ENCODE peak calls at places on chromosome 14, in seven cellular contexts. One of them, this sample, is unnamed.

GRCh38 chr14:22536853-22537338 is 52.1 kb downstream of the DAD1 start:
- DNase-seq in H9: no peak
- DNase-seq in trophoblast cell: peak
- DNase-seq in neuronal stem cell: no peak
- DNase-seq in H1: no peak
- DNase-seq in mesenchymal stem cell: peak
- DNase-seq in IMR-90: peak
- DNase-seq in this sample: peak

GRCh38 chr14:51562816-51563215 is 88.9 kb upstream of the FRMD6 start:
- DNase-seq in H9: no peak
- DNase-seq in H1: no peak
- DNase-seq in trophoblast cell: peak
- DNase-seq in neuronal stem cell: no peak
- DNase-seq in IMR-90: peak
- DNase-seq in mesenchymal stem cell: peak
- DNase-seq in this sample: no peak

GRCh38 chr14:90671382-90671781 is 144.8 kb downstream of the TTC7B start:
- DNase-seq in H1: no peak
- DNase-seq in trophoblast cell: no peak
- DNase-seq in neuronal stem cell: no peak
- DNase-seq in mesenchymal stem cell: no peak
- DNase-seq in IMR-90: no peak
- DNase-seq in H9: no peak
- DNase-seq in this sample: no peak

GRCh38 chr14:103460415-103460814 is 62.2 kb downstream of the CKB start:
- DNase-seq in trophoblast cell: no peak
- DNase-seq in H9: no peak
- DNase-seq in H1: no peak
- DNase-seq in IMR-90: no peak
- DNase-seq in mesenchymal stem cell: no peak
- DNase-seq in neuronal stem cell: no peak
- DNase-seq in this sample: no peak

GRCh38 chr14:74825008-74825407 is 50.9 kb downstream of the PROX2 start:
- DNase-seq in mesenchymal stem cell: peak
- DNase-seq in IMR-90: peak
- DNase-seq in trophoblast cell: no peak
- DNase-seq in H1: no peak
- DNase-seq in H9: no peak
- DNase-seq in neuronal stem cell: no peak
- DNase-seq in this sample: no peak

GRCh38 chr14:105846312-105846711 is 319.9 kb downstream of the TMEM121 start:
- DNase-seq in mesenchymal stem cell: no peak
- DNase-seq in neuronal stem cell: no peak
- DNase-seq in trophoblast cell: no peak
- DNase-seq in H1: no peak
- DNase-seq in H9: no peak
- DNase-seq in IMR-90: no peak
- DNase-seq in this sample: no peak

GRCh38 chr14:24312736-24313507 is 1.6 kb downstream of the LTB4R start:
- DNase-seq in IMR-90: peak
- DNase-seq in trophoblast cell: peak
- DNase-seq in neuronal stem cell: no peak
- DNase-seq in H1: no peak
- DNase-seq in mesenchymal stem cell: peak
- DNase-seq in H9: no peak
- DNase-seq in this sample: no peak

GRCh38 chr14:59964251-59965007 is 44.5 kb downstream of the LRRC9 start:
- DNase-seq in H9: no peak
- DNase-seq in trophoblast cell: no peak
- DNase-seq in mesenchymal stem cell: peak
- DNase-seq in IMR-90: peak
- DNase-seq in neuronal stem cell: no peak
- DNase-seq in H1: no peak
- DNase-seq in this sample: peak

GRCh38 chr14:68625366-68626090 is 167.3 kb downstream of the ZFP36L1 start:
- DNase-seq in H9: no peak
- DNase-seq in IMR-90: no peak
- DNase-seq in neuronal stem cell: no peak
- DNase-seq in trophoblast cell: no peak
- DNase-seq in H1: no peak
- DNase-seq in mesenchymal stem cell: no peak
- DNase-seq in this sample: no peak

GRCh38 chr14:106564058-106564643 is 1037.8 kb downstream of the TMEM121 start:
- DNase-seq in mesenchymal stem cell: no peak
- DNase-seq in trophoblast cell: peak
- DNase-seq in neuronal stem cell: no peak
- DNase-seq in H9: no peak
- DNase-seq in H1: no peak
- DNase-seq in IMR-90: no peak
- DNase-seq in this sample: peak

GRCh38 chr14:94138256-94138655 is 8.9 kb upstream of the IFI27L2 start:
- DNase-seq in trophoblast cell: no peak
- DNase-seq in neuronal stem cell: no peak
- DNase-seq in mesenchymal stem cell: no peak
- DNase-seq in IMR-90: no peak
- DNase-seq in H1: no peak
- DNase-seq in H9: no peak
- DNase-seq in this sample: no peak

GRCh38 chr14:47246367-47246766 is 429.0 kb downstream of the MDGA2 start:
- DNase-seq in IMR-90: no peak
- DNase-seq in trophoblast cell: no peak
- DNase-seq in mesenchymal stem cell: no peak
- DNase-seq in H9: no peak
- DNase-seq in neuronal stem cell: no peak
- DNase-seq in H1: no peak
- DNase-seq in this sample: no peak

GRCh38 chr14:22668417-22668816 is 24.3 kb upstream of the OR6J1 start:
- DNase-seq in neuronal stem cell: no peak
- DNase-seq in IMR-90: peak
- DNase-seq in trophoblast cell: no peak
- DNase-seq in H9: no peak
- DNase-seq in mesenchymal stem cell: peak
- DNase-seq in H1: no peak
- DNase-seq in this sample: no peak

GRCh38 chr14:36683083-36683724 is 21.5 kb downstream of the PAX9 start:
- DNase-seq in trophoblast cell: no peak
- DNase-seq in H9: no peak
- DNase-seq in H1: no peak
- DNase-seq in mesenchymal stem cell: no peak
- DNase-seq in IMR-90: no peak
- DNase-seq in neuronal stem cell: no peak
- DNase-seq in this sample: peak

GRCh38 chr14:75653563-75653962 is 7.1 kb downstream of the ERG28 start:
- DNase-seq in H9: no peak
- DNase-seq in trophoblast cell: no peak
- DNase-seq in mesenchymal stem cell: no peak
- DNase-seq in IMR-90: no peak
- DNase-seq in neuronal stem cell: no peak
- DNase-seq in H1: no peak
- DNase-seq in this sample: no peak

GRCh38 chr14:30874120-30874998 is at the start of gene COCH:
- DNase-seq in trophoblast cell: peak
- DNase-seq in mesenchymal stem cell: no peak
- DNase-seq in H1: no peak
- DNase-seq in IMR-90: no peak
- DNase-seq in neuronal stem cell: peak
- DNase-seq in H9: peak
- DNase-seq in this sample: peak

GRCh38 chr14:33642641-33643342 is 308.1 kb downstream of the EGLN3 start:
- DNase-seq in neuronal stem cell: peak
- DNase-seq in IMR-90: no peak
- DNase-seq in mesenchymal stem cell: no peak
- DNase-seq in H9: no peak
- DNase-seq in trophoblast cell: no peak
- DNase-seq in H1: no peak
- DNase-seq in this sample: no peak

GRCh38 chr14:37566811-37567371 is 28.2 kb downstream of the FOXA1 start:
- DNase-seq in H9: no peak
- DNase-seq in neuronal stem cell: no peak
- DNase-seq in H1: no peak
- DNase-seq in trophoblast cell: no peak
- DNase-seq in mesenchymal stem cell: no peak
- DNase-seq in IMR-90: no peak
- DNase-seq in this sample: peak

GRCh38 chr14:105316563-105316941 is 2.0 kb downstream of the PACS2 start:
- DNase-seq in trophoblast cell: no peak
- DNase-seq in mesenchymal stem cell: no peak
- DNase-seq in H1: no peak
- DNase-seq in H9: no peak
- DNase-seq in IMR-90: no peak
- DNase-seq in neuronal stem cell: no peak
- DNase-seq in this sample: no peak

GRCh38 chr14:93323597-93323992 is 9.2 kb downstream of the BTBD7 start:
- DNase-seq in IMR-90: no peak
- DNase-seq in neuronal stem cell: no peak
- DNase-seq in trophoblast cell: no peak
- DNase-seq in H1: no peak
- DNase-seq in mesenchymal stem cell: no peak
- DNase-seq in H9: no peak
- DNase-seq in this sample: no peak

GRCh38 chr14:96739511-96739910 is 57.7 kb upstream of the VRK1 start:
- DNase-seq in IMR-90: no peak
- DNase-seq in trophoblast cell: peak
- DNase-seq in mesenchymal stem cell: no peak
- DNase-seq in neuronal stem cell: no peak
- DNase-seq in H9: no peak
- DNase-seq in H1: no peak
- DNase-seq in this sample: no peak

GRCh38 chr14:51889851-51890250 is 29.4 kb downstream of the GNG2 start:
- DNase-seq in IMR-90: peak
- DNase-seq in H1: no peak
- DNase-seq in neuronal stem cell: no peak
- DNase-seq in trophoblast cell: no peak
- DNase-seq in mesenchymal stem cell: peak
- DNase-seq in H9: no peak
- DNase-seq in this sample: no peak

GRCh38 chr14:103495854-103496253 is 26.8 kb downstream of the CKB start:
- DNase-seq in H9: no peak
- DNase-seq in mesenchymal stem cell: no peak
- DNase-seq in H1: no peak
- DNase-seq in neuronal stem cell: no peak
- DNase-seq in trophoblast cell: no peak
- DNase-seq in IMR-90: no peak
- DNase-seq in this sample: peak

GRCh38 chr14:35985504-35986218 is 159.5 kb downstream of the BRMS1L start:
- DNase-seq in mesenchymal stem cell: peak
- DNase-seq in H1: no peak
- DNase-seq in IMR-90: no peak
- DNase-seq in trophoblast cell: no peak
- DNase-seq in H9: no peak
- DNase-seq in neuronal stem cell: no peak
- DNase-seq in this sample: no peak

GRCh38 chr14:55754871-55755270 is 174.9 kb downstream of the KTN1 start:
- DNase-seq in mesenchymal stem cell: no peak
- DNase-seq in IMR-90: no peak
- DNase-seq in H1: no peak
- DNase-seq in neuronal stem cell: no peak
- DNase-seq in trophoblast cell: peak
- DNase-seq in H9: no peak
- DNase-seq in this sample: no peak
- H2BK120ac ChIP-seq in mesenchymal stem cell: no peak
- H2BK120ac ChIP-seq in IMR-90: no peak
- H2BK120ac ChIP-seq in H1: no peak
- H2BK120ac ChIP-seq in neuronal stem cell: no peak
- H2BK120ac ChIP-seq in trophoblast cell: no peak
- H2BK120ac ChIP-seq in H9: no peak
- H2BK120ac ChIP-seq in this sample: no peak

DNA sequence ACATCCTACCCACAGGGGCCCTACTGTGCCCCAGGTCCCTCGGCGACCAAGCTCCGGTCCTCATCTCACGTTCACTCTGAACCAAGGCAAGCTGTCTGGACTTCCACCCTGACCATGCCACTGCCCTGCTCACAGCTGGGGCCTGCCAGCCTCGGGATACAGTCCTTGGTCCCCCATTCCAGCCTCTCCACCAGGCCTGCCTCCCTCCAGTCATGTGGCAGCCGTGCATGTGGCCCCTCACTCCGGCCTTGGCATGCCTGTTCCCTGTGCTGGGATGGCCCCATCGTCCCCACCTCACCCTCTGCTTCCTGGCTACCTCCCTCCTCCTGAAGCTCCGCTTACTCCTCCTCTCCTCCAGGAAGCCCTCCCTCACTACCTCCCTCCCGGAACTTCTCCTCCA is 38.6 kb upstream of the DLK1 start:
- DNase-seq in neuronal stem cell: no peak
- DNase-seq in mesenchymal stem cell: no peak
- DNase-seq in trophoblast cell: no peak
- DNase-seq in IMR-90: no peak
- DNase-seq in H1: no peak
- DNase-seq in H9: no peak
- DNase-seq in this sample: no peak
- H3K9ac ChIP-seq in neuronal stem cell: no peak
- H3K9ac ChIP-seq in mesenchymal stem cell: no peak
- H3K9ac ChIP-seq in trophoblast cell: no peak
- H3K9ac ChIP-seq in IMR-90: no peak
- H3K9ac ChIP-seq in H1: no peak
- H3K9ac ChIP-seq in H9: no peak
- H3K9ac ChIP-seq in this sample: no peak

DNA sequence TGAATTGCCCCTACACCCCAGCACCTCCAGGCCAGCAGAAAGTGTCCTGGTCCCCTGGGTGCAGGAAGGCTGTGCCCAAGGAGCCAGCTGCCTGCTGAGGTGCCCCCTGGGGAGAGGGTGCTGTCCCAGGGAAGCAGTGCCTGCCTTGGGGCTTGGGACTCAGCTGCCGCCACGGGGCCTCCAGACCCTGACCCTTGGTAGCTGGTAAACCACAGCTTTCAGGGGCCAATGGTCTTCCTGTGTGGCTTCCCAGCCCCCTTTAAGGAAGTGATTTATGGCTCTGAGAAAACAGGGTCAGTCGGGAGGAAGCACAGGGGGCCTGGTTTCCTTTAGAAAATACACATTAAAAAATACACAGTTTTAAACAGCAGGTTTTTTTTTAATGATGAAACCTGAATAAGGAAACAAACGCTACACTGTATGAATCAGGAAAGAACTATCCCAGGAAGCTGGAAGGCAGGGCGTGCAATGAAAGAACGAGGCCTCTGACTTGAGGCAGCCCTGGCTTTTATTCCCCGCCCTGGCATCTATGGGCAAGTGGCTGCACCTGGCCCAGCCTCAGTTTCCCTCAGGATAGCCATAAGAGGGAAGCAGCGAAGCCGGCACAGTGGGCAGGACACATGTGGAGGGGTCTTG is 40.6 kb upstream of the EML1 start:
- DNase-seq in IMR-90: peak
- DNase-seq in trophoblast cell: peak
- DNase-seq in H1: no peak
- DNase-seq in neuronal stem cell: no peak
- DNase-seq in mesenchymal stem cell: peak
- DNase-seq in H9: no peak
- DNase-seq in this sample: no peak
- H2BK120ac ChIP-seq in IMR-90: peak
- H2BK120ac ChIP-seq in trophoblast cell: no peak
- H2BK120ac ChIP-seq in H1: no peak
- H2BK120ac ChIP-seq in neuronal stem cell: no peak
- H2BK120ac ChIP-seq in mesenchymal stem cell: no peak
- H2BK120ac ChIP-seq in H9: no peak
- H2BK120ac ChIP-seq in this sample: no peak

DNA sequence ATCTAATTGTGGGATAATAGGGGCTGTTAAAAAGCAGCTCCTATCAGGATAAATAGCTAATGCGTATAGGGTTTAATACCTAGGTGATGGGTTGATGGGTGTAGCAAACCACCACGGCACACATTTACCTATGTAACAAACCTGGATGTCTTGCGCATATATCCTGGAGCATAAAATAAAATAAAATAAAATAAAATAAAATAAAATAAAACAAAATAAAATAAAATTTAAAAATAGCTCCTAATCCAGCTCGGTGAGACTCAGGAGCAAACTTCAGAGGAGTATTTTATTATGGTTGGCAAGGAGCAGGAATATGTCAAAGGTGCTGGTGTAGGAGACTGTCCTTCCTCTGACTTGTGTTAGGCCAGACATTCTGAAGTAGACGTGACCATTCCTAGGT is 721.0 kb downstream of the BCL11B start:
- DNase-seq in mesenchymal stem cell: no peak
- DNase-seq in trophoblast cell: no peak
- DNase-seq in H9: no peak
- DNase-seq in IMR-90: no peak
- DNase-seq in H1: no peak
- DNase-seq in neuronal stem cell: no peak
- DNase-seq in this sample: no peak
- H3K9ac ChIP-seq in mesenchymal stem cell: no peak
- H3K9ac ChIP-seq in trophoblast cell: no peak
- H3K9ac ChIP-seq in H9: no peak
- H3K9ac ChIP-seq in IMR-90: no peak
- H3K9ac ChIP-seq in H1: no peak
- H3K9ac ChIP-seq in neuronal stem cell: no peak
- H3K9ac ChIP-seq in this sample: no peak